ENCODE peak calls at places on chromosomes 11 and 22, in nine cellular contexts. N is fibroblast of lung; W is LoVo; U is RCC 7860; B is activated CD4-positive, alpha-beta T cell treated with anti-CD3 and anti-CD28 coated beads, Interleukin-2, amount 50 U/mL, for 4 hours; R is posterior vena cava; Y is T-cell; L is NCI-H1105; H is stromal cell of bone marrow. V is an unnamed sample.

GRCh38 chr11:82995754-82996398 is 75.8 kb downstream of the RAB30 start:
- DNase-seq in N (peak; percentile 41), W (no peak), U (no peak), B (no peak), R (no peak), Y (no peak), L (no peak), H (peak; percentile 62), V (no peak)

GRCh38 chr11:64409707-64410395 is 50.9 kb downstream of the RPS6KA4 start:
- DNase-seq in N (peak; percentile 36), W (no peak), U (no peak), B (no peak), R (no peak), Y (no peak), L (no peak), H (no peak), V (no peak)

GRCh38 chr22:42581762-42582716 is 28.3 kb downstream of the SERHL2 start:
- DNase-seq in N (peak; percentile 65), W (peak; percentile 71), U (peak; percentile 44), B (peak; percentile 83), R (peak; percentile 94), Y (peak; percentile 77), L (peak; percentile 60), H (peak; percentile 44), V (peak; percentile 76)

GRCh38 chr22:22218302-22218701 is 26.3 kb upstream of the VPREB1 start:
- DNase-seq in N (no peak), W (no peak), U (no peak), B (no peak), R (no peak), Y (no peak), L (no peak), H (no peak), V (no peak)

GRCh38 chr22:21933413-21933812 is 19.2 kb downstream of the PPM1F start:
- DNase-seq in N (no peak), W (no peak), U (no peak), B (no peak), R (peak; percentile 72), Y (no peak), L (no peak), H (no peak), V (no peak)

GRCh38 chr11:134889832-134890231 is 477.8 kb upstream of the B3GAT1 start:
- DNase-seq in N (no peak), W (no peak), U (no peak), B (no peak), R (no peak), Y (no peak), L (no peak), H (no peak), V (no peak)

GRCh38 chr11:43943931-43944751 is 1.7 kb downstream of the C11orf96 start:
- DNase-seq in N (no peak), W (no peak), U (peak; percentile 22), B (no peak), R (peak; percentile 87), Y (no peak), L (no peak), H (no peak), V (no peak)

GRCh38 chr11:83070878-83071640 is 638 bp downstream of the RAB30 start:
- DNase-seq in N (peak; percentile 47), W (no peak), U (no peak), B (no peak), R (peak; percentile 80), Y (no peak), L (no peak), H (no peak), V (peak; percentile 8)

GRCh38 chr11:116596346-116597260 is 176.2 kb downstream of the BUD13 start:
- DNase-seq in N (no peak), W (no peak), U (no peak), B (no peak), R (peak; percentile 48), Y (no peak), L (no peak), H (no peak), V (no peak)

GRCh38 chr22:37905534-37906363 is at the start of gene MICALL1:
- DNase-seq in N (peak; percentile 73), W (peak; percentile 87), U (peak; percentile 67), B (peak; percentile 35), R (no peak), Y (peak; percentile 47), L (peak; percentile 15), H (peak; percentile 45), V (peak; percentile 53)

GRCh38 chr11:19976281-19976941 is 183.9 kb downstream of the DBX1 start:
- DNase-seq in N (no peak), W (no peak), U (no peak), B (no peak), R (no peak), Y (no peak), L (no peak), H (no peak), V (no peak)

GRCh38 chr22:35435201-35435712 is 35.3 kb downstream of the MCM5 start:
- DNase-seq in N (no peak), W (no peak), U (no peak), B (no peak), R (no peak), Y (no peak), L (no peak), H (no peak), V (no peak)

GRCh38 chr22:49968831-49969661 is 8.5 kb downstream of the PIM3 start:
- DNase-seq in N (no peak), W (no peak), U (no peak), B (no peak), R (peak; percentile 79), Y (no peak), L (no peak), H (no peak), V (no peak)

GRCh38 chr11:21460082-21460481 is 732.8 kb upstream of the ANO5 start:
- DNase-seq in N (no peak), W (no peak), U (peak; percentile 50), B (no peak), R (no peak), Y (no peak), L (no peak), H (no peak), V (no peak)

GRCh38 chr11:12286606-12287005 is 90.8 kb upstream of the PARVA start:
- DNase-seq in N (no peak), W (no peak), U (no peak), B (no peak), R (peak; percentile 51), Y (no peak), L (no peak), H (no peak), V (no peak)